ENCODE peak calls at places on chromosomes 16 and 17, in four cellular contexts. Z is HCT116, S is suprapubic skin, L is stomach. T is an unnamed sample. For H3K36me3, the result is how much of the 10 kb centered on the place peaks cover.

GRCh38 chr17:841313-841712 is 59.2 kb downstream of the MRM3 start:
- DNase-seq in Z (no peak), S (no peak), L (no peak), T (no peak)

GRCh38 chr16:81799138-81799504 is 20.0 kb downstream of the PLCG2 start:
- DNase-seq in Z (no peak), S (no peak), L (no peak), T (no peak)

GRCh38 chr16:59601452-59601851 is 867.3 kb upstream of the GOT2 start:
- DNase-seq in Z (no peak), S (no peak), L (no peak), T (no peak)

GRCh38 chr17:37458805-37459204 is 30.9 kb upstream of the DUSP14 start:
- DNase-seq in Z (no peak), S (no peak), L (no peak), T (no peak)

GRCh38 chr17:47720754-47721533 is 12.1 kb upstream of the TBX21 start:
- DNase-seq in Z (peak), S (no peak), L (no peak), T (peak)

GRCh38 chr17:51372345-51373004 is 112.1 kb downstream of the UTP18 start:
- DNase-seq in Z (peak), S (no peak), L (no peak), T (no peak)

GRCh38 chr17:61318684-61319098 is 81.0 kb upstream of the TBX2 start:
- DNase-seq in Z (no peak), S (no peak), L (no peak), T (no peak)

GRCh38 chr16:64751906-64752305 is 370.0 kb downstream of the CDH11 start:
- DNase-seq in Z (no peak), S (no peak), L (no peak), T (no peak)

GRCh38 chr17:46815474-46816353 is 2.8 kb downstream of the WNT3 start:
- DNase-seq in Z (no peak), S (no peak), L (no peak), T (no peak)

GRCh38 chr17:48045270-48046001 is 2.7 kb upstream of the NFE2L1 start:
- DNase-seq in Z (no peak), S (no peak), L (no peak), T (no peak)

GRCh38 chr17:57585341-57586098 is 159.6 kb downstream of the CCDC182 start:
- DNase-seq in Z (no peak), S (no peak), L (no peak), T (no peak)

GRCh38 chr17:79839363-79840203 is at the start of gene CBX4:
- DNase-seq in Z (peak), S (peak), L (peak), T (peak)

GRCh38 chr16:81821422-81822128 is 42.5 kb downstream of the PLCG2 start:
- DNase-seq in Z (no peak), S (no peak), L (no peak), T (no peak)

GRCh38 chr17:45046536-45047125 is 4.8 kb downstream of the DCAKD start:
- DNase-seq in Z (no peak), S (no peak), L (no peak), T (no peak)

DNA sequence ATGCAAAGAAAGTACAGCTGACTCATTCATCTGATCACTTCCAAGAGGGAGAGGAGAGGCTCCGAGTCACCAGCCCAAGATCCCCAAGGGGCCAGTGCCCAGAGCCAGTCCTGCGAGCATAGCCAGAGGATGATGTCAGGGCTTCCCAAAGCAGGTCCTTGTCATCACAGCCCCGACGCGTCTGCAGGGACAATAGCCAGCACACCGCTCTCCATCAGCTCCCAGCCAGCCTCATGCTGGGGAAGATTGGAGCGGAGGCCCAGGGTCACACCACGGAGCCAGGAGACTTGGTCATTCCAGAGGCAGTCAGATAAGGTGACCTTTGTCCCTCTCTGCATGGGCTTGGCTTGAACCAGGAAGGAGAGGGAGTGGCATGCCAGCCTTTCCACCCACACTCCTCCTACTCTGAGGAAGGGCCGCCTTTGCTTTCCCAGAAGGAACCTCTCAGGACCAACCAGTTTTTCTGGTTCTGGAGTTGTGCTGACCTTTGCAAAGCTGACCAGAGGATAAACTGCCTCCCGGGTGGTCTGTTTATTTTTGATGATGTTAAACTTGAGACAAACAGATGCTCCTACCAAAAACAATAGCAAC is 58.3 kb upstream of the ARHGAP44 start:
- DNase-seq in Z (peak), S (peak), L (peak), T (peak)
- TF ChIP-seq POLR2AphosphoS5 in Z (no peak), S (no peak), L (peak), T (peak)

GRCh38 chr16:296276-296675 is 13.3 kb downstream of the PDIA2 start:
- DNase-seq in Z (no peak), S (no peak), L (no peak), T (no peak)
- H3K36me3 ChIP-seq in Z (under half), S (under half), L (half or more), T (under half)

DNA sequence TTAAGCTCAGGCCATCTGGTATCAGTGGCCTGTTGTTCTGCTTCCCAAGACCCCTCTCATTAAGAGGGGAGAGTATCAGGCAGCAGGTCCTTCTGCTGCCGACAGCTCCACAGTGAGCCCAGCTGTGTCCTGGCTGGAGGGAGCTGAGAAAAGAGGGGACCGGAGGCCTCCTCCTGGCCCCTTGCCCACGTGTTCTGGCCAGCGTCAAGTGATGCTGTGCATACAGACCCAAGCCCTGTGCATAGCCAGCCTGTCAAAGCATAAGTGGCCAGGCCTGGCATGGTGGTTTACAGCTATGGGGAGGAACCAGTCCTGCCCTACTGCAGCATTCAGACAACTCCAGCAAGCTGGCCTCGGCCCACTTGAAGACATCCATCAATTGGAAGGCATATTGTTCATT is 48.0 kb downstream of the ABCC6 start:
- DNase-seq in Z (no peak), S (no peak), L (no peak), T (no peak)
- TF ChIP-seq POLR2AphosphoS5 in Z (no peak), S (no peak), L (peak), T (no peak)

GRCh38 chr16:19701091-19701490 is 16.9 kb downstream of the KNOP1 start:
- DNase-seq in Z (no peak), S (no peak), L (no peak), T (no peak)

GRCh38 chr16:19705131-19705501 is 12.9 kb downstream of the KNOP1 start:
- DNase-seq in Z (no peak), S (no peak), L (no peak), T (no peak)

GRCh38 chr16:19704321-19705130 is 13.5 kb downstream of the KNOP1 start:
- DNase-seq in Z (no peak), S (no peak), L (no peak), T (no peak)

GRCh38 chr16:19705843-19706242 is 12.2 kb downstream of the KNOP1 start:
- DNase-seq in Z (no peak), S (no peak), L (no peak), T (no peak)

DNA sequence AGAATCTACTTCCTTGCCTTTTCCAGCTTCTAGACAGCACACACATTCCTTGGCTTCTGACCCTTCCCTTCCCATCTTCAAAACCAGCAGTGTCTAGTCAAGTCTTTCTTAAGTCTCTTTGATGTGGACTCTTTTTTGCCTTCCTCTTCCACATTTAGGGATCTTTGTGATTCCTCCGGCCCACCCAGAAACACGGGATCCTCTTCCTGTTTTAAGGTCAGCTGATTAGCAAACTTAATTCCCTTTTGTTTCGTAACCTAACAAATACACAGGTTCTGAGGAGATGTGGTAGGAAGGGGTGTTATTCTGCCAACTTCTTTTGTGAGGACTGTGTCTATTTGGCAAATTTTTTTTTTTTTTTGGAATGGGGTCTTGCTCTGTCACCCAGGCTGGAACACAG is 14.8 kb downstream of the KNOP1 start:
- DNase-seq in Z (no peak), S (no peak), L (no peak), T (no peak)
- H3K36me3 ChIP-seq in Z (under half), S (half or more), L (half or more), T (under half)

GRCh38 chr16:75304521-75305363 is 53.3 kb upstream of the BCAR1 start:
- DNase-seq in Z (peak), S (peak), L (peak), T (no peak)

GRCh38 chr16:75305364-75306101 is 54.1 kb upstream of the BCAR1 start:
- DNase-seq in Z (peak), S (peak), L (peak), T (peak)

GRCh38 chr16:75298252-75298651 is 46.8 kb upstream of the BCAR1 start:
- DNase-seq in Z (no peak), S (no peak), L (no peak), T (no peak)

GRCh38 chr16:75306102-75306762 is 54.8 kb upstream of the BCAR1 start:
- DNase-seq in Z (peak), S (no peak), L (peak), T (no peak)

GRCh38 chr16:75301804-75302203 is 50.4 kb upstream of the BCAR1 start:
- DNase-seq in Z (no peak), S (no peak), L (no peak), T (no peak)
- TF ChIP-seq POLR2AphosphoS5 in Z (no peak), S (no peak), L (no peak), T (no peak)

GRCh38 chr17:74766413-74766812 is 9.7 kb downstream of the NAT9 start:
- DNase-seq in Z (no peak), S (no peak), L (no peak), T (no peak)
- H3K36me3 ChIP-seq in Z (under half), S (under half), L (half or more), T (under half)

GRCh38 chr17:72687941-72688340 is 404.5 kb downstream of the SLC39A11 start:
- DNase-seq in Z (no peak), S (no peak), L (no peak), T (no peak)

GRCh38 chr17:72682597-72682996 is 409.9 kb downstream of the SLC39A11 start:
- DNase-seq in Z (no peak), S (no peak), L (no peak), T (no peak)

GRCh38 chr17:72684405-72685020 is 408.0 kb downstream of the SLC39A11 start:
- DNase-seq in Z (no peak), S (no peak), L (no peak), T (no peak)

GRCh38 chr17:72681844-72682243 is 410.6 kb downstream of the SLC39A11 start:
- DNase-seq in Z (peak), S (no peak), L (no peak), T (no peak)

GRCh38 chr17:72683506-72684404 is 408.7 kb downstream of the SLC39A11 start:
- DNase-seq in Z (peak), S (no peak), L (peak), T (peak)
- TF ChIP-seq POLR2AphosphoS5 in Z (peak), S (no peak), L (peak), T (no peak)

GRCh38 chr16:53261276-53261675 is 173.0 kb upstream of the RBL2 start:
- DNase-seq in Z (no peak), S (no peak), L (no peak), T (no peak)

GRCh38 chr16:53257001-53257400 is 177.3 kb upstream of the RBL2 start:
- DNase-seq in Z (no peak), S (no peak), L (no peak), T (no peak)

DNA sequence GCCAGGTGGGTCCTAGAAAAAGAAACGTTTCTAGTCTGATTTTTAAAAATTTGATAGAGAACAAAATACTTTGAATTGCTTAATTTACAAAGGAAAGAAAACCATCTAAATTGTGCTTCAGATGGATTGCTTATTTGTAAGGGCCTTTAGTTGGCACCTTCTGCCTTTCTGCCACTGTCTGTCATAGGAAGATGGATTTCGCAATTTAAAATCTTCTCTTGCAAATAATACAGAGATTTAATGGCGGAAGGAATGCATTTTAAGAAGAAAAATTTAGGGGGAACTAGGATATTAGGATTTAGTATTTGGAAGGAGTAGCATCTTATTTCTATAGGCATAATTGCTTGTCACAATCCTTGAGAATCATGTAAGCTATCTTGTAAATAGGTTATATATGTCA is 175.5 kb upstream of the RBL2 start:
- DNase-seq in Z (no peak), S (no peak), L (no peak), T (no peak)
- H3K36me3 ChIP-seq in Z (under half), S (half or more), L (half or more), T (under half)

GRCh38 chr17:29140631-29141483 is 39.3 kb downstream of the MYO18A start:
- DNase-seq in Z (no peak), S (no peak), L (no peak), T (no peak)
- TF ChIP-seq POLR2AphosphoS5 in Z (no peak), S (no peak), L (no peak), T (no peak)